ENCODE peak calls at places on chromosomes 2 and 18, in four cellular contexts. H is transverse colon, P is sigmoid colon, E is ovary. V is an unnamed sample. For H3K36me3 and H3K9me3, the result is how much of the 10 kb centered on the place peaks cover.

GRCh38 chr2:45241061-45241561 is 231.9 kb upstream of the SIX2 start:
- DNase-seq in P (no peak), H (no peak), E (no peak), V (no peak)

GRCh38 chr18:33270297-33270696 is 170.2 kb downstream of the CCDC178 start:
- DNase-seq in H (no peak), P (no peak), E (no peak), V (no peak)

GRCh38 chr2:85215074-85216050 is 82.2 kb downstream of the TCF7L1 start:
- DNase-seq in E (no peak), H (peak), P (no peak), V (no peak)

GRCh38 chr18:22858121-22858520 is 75.0 kb upstream of the RBBP8 start:
- DNase-seq in E (no peak), P (no peak), H (no peak), V (no peak)

GRCh38 chr2:79627237-79627636 is 114.4 kb downstream of the CTNNA2 start:
- DNase-seq in H (no peak), E (no peak), P (no peak), V (no peak)

GRCh38 chr2:169775765-169776482 is 22.7 kb upstream of the SSB start:
- DNase-seq in P (no peak), E (no peak), H (no peak), V (no peak)

GRCh38 chr2:235812185-235812670 is 318.4 kb downstream of the AGAP1 start:
- DNase-seq in E (no peak), H (no peak), P (no peak), V (no peak)

GRCh38 chr2:34547340-34547739 is 948.2 kb upstream of the FAM98A start:
- DNase-seq in P (no peak), H (no peak), E (no peak), V (no peak)

GRCh38 chr2:10254373-10255188 is 48.1 kb upstream of the HPCAL1 start:
- DNase-seq in E (no peak), P (peak), H (no peak), V (no peak)

GRCh38 chr2:27147935-27148334 is 869 bp upstream of the TCF23 start:
- DNase-seq in P (no peak), H (no peak), E (no peak), V (no peak)

GRCh38 chr2:210584834-210585233 is 28.4 kb downstream of the CPS1 start:
- DNase-seq in H (no peak), P (no peak), E (no peak), V (no peak)

GRCh38 chr2:238379096-238379810 is 47.5 kb upstream of the ASB1 start:
- DNase-seq in E (no peak), P (no peak), H (no peak), V (peak)

GRCh38 chr2:174971868-174972781 is 33.1 kb downstream of the CHN1 start:
- DNase-seq in H (peak), P (no peak), E (no peak), V (no peak)

GRCh38 chr2:69965756-69966447 is 4.5 kb upstream of the ASPRV1 start:
- DNase-seq in P (peak), E (no peak), H (no peak), V (no peak)

GRCh38 chr2:227347117-227347516 is 22.1 kb downstream of the MFF start:
- DNase-seq in E (no peak), P (no peak), H (no peak), V (no peak)

GRCh38 chr18:72898870-72899840 is 31.4 kb upstream of the NETO1 start:
- DNase-seq in H (no peak), E (no peak), P (no peak), V (no peak)

GRCh38 chr2:105127288-105127915 is 89.5 kb downstream of the MRPS9 start:
- DNase-seq in H (no peak), P (no peak), E (no peak), V (no peak)

DNA sequence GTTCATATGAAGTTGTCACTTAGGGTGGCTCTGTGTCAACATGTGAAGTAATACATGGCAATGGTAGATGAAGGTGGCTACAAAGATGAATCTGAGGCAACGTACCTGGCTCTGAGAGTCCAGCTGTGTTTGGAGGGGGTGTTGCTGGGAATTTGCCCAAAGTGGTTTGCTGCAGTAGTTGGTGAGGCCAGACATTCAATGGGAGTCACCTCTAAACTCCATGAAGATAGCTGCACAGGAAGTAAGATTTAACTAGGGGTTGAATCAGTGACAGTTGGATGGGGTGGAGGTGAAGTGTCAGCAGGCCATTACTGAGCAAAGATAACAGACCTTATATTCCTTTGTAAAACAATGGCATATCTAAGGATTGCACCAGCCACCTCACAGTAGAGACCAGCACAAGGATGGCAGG is 71.8 kb downstream of the NUP35 start:
- DNase-seq in E (no peak), H (no peak), P (no peak), V (no peak)
- TF ChIP-seq EP300 in E (no peak), H (no peak), P (no peak), V (no peak)

DNA sequence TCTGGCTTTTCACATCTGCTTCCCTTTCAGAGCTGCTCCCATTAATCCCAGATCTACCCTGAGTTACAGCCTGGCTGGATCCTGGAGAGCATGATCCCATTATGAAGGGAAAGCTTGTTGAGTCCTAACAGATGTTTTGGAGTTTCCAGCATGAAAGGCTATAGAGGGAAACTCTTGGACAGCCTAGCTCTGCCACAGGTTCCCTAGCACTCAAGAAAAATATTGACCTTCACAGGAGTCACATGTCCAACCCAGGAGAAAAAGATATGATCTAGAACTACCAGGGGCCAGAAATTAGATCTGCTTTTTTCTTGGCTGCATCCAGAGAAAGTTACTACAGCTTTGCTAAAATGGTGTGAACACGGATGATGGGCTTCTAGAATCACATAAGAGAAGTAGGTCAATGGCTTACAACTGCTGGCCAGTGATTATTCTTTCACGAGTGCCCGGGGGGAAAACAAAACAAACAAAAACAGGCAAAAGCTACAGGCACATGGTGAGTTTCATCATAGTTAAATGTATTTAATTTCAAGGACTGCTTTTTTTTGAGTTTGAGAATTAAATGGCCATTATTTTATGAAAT is 15.9 kb downstream of the CCDC93 start:
- DNase-seq in H (no peak), E (no peak), P (no peak), V (no peak)
- H3K36me3 ChIP-seq in H (half or more), E (under half), P (under half), V (under half)

GRCh38 chr2:2731101-2731850 is 400.2 kb upstream of the MYT1L start:
- DNase-seq in P (no peak), H (no peak), E (no peak), V (no peak)
- H3K9me3 ChIP-seq in P (under half), H (under half), E (under half), V (under half)

DNA sequence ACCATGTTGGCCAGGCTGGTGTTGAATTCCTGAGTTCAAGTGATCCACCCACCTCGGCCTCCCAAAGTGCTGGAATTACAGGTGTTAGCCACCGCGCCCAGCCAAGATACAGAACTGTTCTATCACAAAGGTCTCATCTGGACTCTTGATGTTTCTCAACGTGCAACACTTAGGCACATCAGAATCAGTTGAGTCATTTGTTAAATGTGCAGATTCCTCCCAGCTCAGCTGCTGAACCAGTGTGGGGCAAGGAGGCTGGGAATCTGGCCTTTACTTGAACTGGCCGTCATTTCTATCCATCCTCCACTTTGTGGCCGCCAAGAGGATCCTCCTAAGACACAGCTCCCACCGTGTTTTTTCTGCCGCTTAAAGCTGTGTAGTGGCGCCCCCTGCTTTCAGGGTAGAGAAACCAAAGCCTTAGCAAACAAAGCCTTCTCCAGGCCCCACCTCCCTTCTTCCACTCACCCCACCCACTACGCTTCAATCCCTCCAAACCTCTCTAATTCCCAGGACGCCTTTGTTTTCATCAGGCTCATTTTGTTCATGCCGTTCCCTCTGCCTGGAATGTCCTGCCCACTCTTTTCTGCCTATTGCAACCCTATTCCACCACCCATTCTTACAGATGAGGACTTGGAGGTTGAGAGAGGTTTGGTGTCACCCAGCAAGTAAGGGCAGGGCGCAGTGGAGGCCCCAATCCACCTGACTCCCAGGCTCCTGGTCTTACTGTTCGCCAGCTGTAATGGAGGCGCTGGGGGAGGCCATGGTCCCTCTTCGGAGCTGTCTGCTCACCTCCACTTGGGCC is 776 bp upstream of the SPEG start:
- DNase-seq in E (no peak), P (peak), H (peak), V (no peak)
- TF ChIP-seq EP300 in E (no peak), P (peak), H (peak), V (peak)

GRCh38 chr18:2908946-2909335 is 62.1 kb downstream of the EMILIN2 start:
- DNase-seq in E (no peak), P (no peak), H (no peak), V (no peak)
- H3K36me3 ChIP-seq in E (under half), P (under half), H (under half), V (half or more)